ENCODE peak calls at places on chromosome 6, in nine cellular contexts. V is fibroblast of mammary gland; M is HT1080; Q is B cell; H is OCI-M1; A is T-cell; B is cerebellum; K is Right ventricle myocardium superior; Y is activated CD4-positive, alpha-beta T cell treated with anti-CD3 and anti-CD28 coated beads for 48 hours. N is an unnamed sample.

GRCh38 chr6:6221829-6222535 is 98.5 kb downstream of the F13A1 start:
- DNase-seq in V (no peak), M (peak), Q (no peak), H (peak), A (no peak), B (no peak), K (no peak), Y (peak), N (peak)

GRCh38 chr6:39873439-39873838 is 60.8 kb downstream of the MOCS1 start:
- DNase-seq in V (no peak), M (no peak), Q (no peak), H (no peak), A (no peak), B (no peak), K (no peak), Y (no peak), N (no peak)

GRCh38 chr6:24313477-24314141 is 44.2 kb downstream of the DCDC2 start:
- DNase-seq in V (peak), M (peak), Q (no peak), H (no peak), A (no peak), B (no peak), K (no peak), Y (no peak), N (no peak)

GRCh38 chr6:144151010-144151727 is 852 bp downstream of the STX11 start:
- DNase-seq in V (no peak), M (no peak), Q (peak), H (peak), A (peak), B (no peak), K (no peak), Y (peak), N (peak)

GRCh38 chr6:30450908-30451818 is 38.1 kb upstream of the HLA-E start:
- DNase-seq in V (peak), M (peak), Q (peak), H (peak), A (peak), B (no peak), K (peak), Y (peak), N (no peak)

GRCh38 chr6:88349511-88349910 is 183.4 kb upstream of the CNR1 start:
- DNase-seq in V (peak), M (peak), Q (no peak), H (no peak), A (no peak), B (no peak), K (no peak), Y (no peak), N (no peak)

GRCh38 chr6:41411961-41412360 is 76.6 kb downstream of the NCR2 start:
- DNase-seq in V (peak), M (no peak), Q (no peak), H (no peak), A (no peak), B (no peak), K (no peak), Y (no peak), N (no peak)

GRCh38 chr6:138815797-138816528 is 20.1 kb downstream of the ECT2L start:
- DNase-seq in V (peak), M (peak), Q (no peak), H (peak), A (no peak), B (peak), K (no peak), Y (no peak), N (peak)

GRCh38 chr6:24879351-24879750 is 56.4 kb downstream of the RIPOR2 start:
- DNase-seq in V (no peak), M (no peak), Q (no peak), H (no peak), A (no peak), B (no peak), K (no peak), Y (no peak), N (no peak)

GRCh38 chr6:71933881-71934280 is 47.5 kb downstream of the RIMS1 start:
- DNase-seq in V (no peak), M (no peak), Q (no peak), H (no peak), A (no peak), B (no peak), K (no peak), Y (no peak), N (no peak)

GRCh38 chr6:168014406-168014959 is 17.0 kb downstream of the KIF25 start:
- DNase-seq in V (no peak), M (no peak), Q (no peak), H (no peak), A (no peak), B (no peak), K (no peak), Y (no peak), N (no peak)

GRCh38 chr6:35343092-35343834 is 905 bp downstream of the PPARD start:
- DNase-seq in V (peak), M (no peak), Q (no peak), H (peak), A (no peak), B (no peak), K (peak), Y (no peak), N (peak)

GRCh38 chr6:34284563-34285545 is 36.0 kb upstream of the SMIM29 start:
- DNase-seq in V (peak), M (no peak), Q (peak), H (peak), A (no peak), B (no peak), K (peak), Y (no peak), N (peak)

GRCh38 chr6:70479236-70479635 is 65.9 kb downstream of the FAM135A start:
- DNase-seq in V (peak), M (no peak), Q (no peak), H (no peak), A (no peak), B (peak), K (no peak), Y (no peak), N (no peak)

GRCh38 chr6:105170066-105170465 is 9.7 kb downstream of the POPDC3 start:
- DNase-seq in V (peak), M (peak), Q (no peak), H (no peak), A (no peak), B (no peak), K (no peak), Y (no peak), N (no peak)

GRCh38 chr6:40425192-40425919 is 161.8 kb downstream of the LRFN2 start:
- DNase-seq in V (no peak), M (no peak), Q (no peak), H (no peak), A (no peak), B (peak), K (peak), Y (no peak), N (no peak)

GRCh38 chr6:117482240-117483003 is at the start of gene DCBLD1:
- DNase-seq in V (peak), M (peak), Q (no peak), H (peak), A (peak), B (peak), K (peak), Y (peak), N (no peak)